ENCODE peak calls at places on chromosomes 5 and 9, in five cellular contexts. I, Y, P, C and L are unnamed samples.

GRCh38 chr5:127431977-127432376 is 85.5 kb upstream of the PRRC1 start:
- DNase-seq in I (no peak), Y (no peak), P (no peak), C (no peak), L (no peak)

GRCh38 chr9:93254061-93254481 is 70.1 kb downstream of the WNK2 start:
- DNase-seq in I (no peak), Y (no peak), P (no peak), C (no peak), L (no peak)

GRCh38 chr5:91305640-91306039 is 77.5 kb downstream of the ARRDC3 start:
- DNase-seq in I (no peak), Y (no peak), P (no peak), C (no peak), L (no peak)

GRCh38 chr5:158967566-158967965 is 132.2 kb downstream of the EBF1 start:
- DNase-seq in I (no peak), Y (no peak), P (no peak), C (no peak), L (peak; percentile 51)

GRCh38 chr9:135809166-135809565 is 98.2 kb downstream of the CAMSAP1 start:
- DNase-seq in I (no peak), Y (no peak), P (no peak), C (no peak), L (no peak)

GRCh38 chr5:77230727-77231469 is 20.4 kb downstream of the PDE8B start:
- DNase-seq in I (no peak), Y (no peak), P (peak; percentile 21), C (no peak), L (no peak)

GRCh38 chr9:117305454-117305853 is 109.4 kb downstream of the ASTN2 start:
- DNase-seq in I (no peak), Y (no peak), P (no peak), C (no peak), L (no peak)

GRCh38 chr5:174589599-174589998 is 134.8 kb upstream of the MSX2 start:
- DNase-seq in I (peak; percentile 21), Y (no peak), P (peak; percentile 21), C (no peak), L (no peak)

GRCh38 chr5:113090336-113091106 is 113.9 kb downstream of the DCP2 start:
- DNase-seq in I (no peak), Y (no peak), P (no peak), C (no peak), L (no peak)

GRCh38 chr5:143505934-143506333 is 102.4 kb upstream of the NR3C1 start:
- DNase-seq in I (no peak), Y (no peak), P (no peak), C (no peak), L (no peak)

GRCh38 chr5:169091396-169091980 is 209.5 kb downstream of the SLIT3 start:
- DNase-seq in I (no peak), Y (no peak), P (no peak), C (no peak), L (no peak)

GRCh38 chr9:19642256-19642655 is 146.6 kb downstream of the SLC24A2 start:
- DNase-seq in I (peak; percentile 2), Y (no peak), P (no peak), C (no peak), L (no peak)

GRCh38 chr9:125486109-125486508 is 220.9 kb downstream of the MAPKAP1 start:
- DNase-seq in I (peak; percentile 71), Y (no peak), P (no peak), C (no peak), L (no peak)

GRCh38 chr9:99126312-99126711 is 21.4 kb downstream of the TGFBR1 start:
- DNase-seq in I (no peak), Y (no peak), P (no peak), C (no peak), L (no peak)

GRCh38 chr5:42912184-42912766 is 100.6 kb upstream of the SELENOP start:
- DNase-seq in I (peak; percentile 25), Y (no peak), P (no peak), C (no peak), L (peak; percentile 73)

GRCh38 chr9:10274983-10275382 is 337.8 kb downstream of the PTPRD start:
- DNase-seq in I (no peak), Y (no peak), P (no peak), C (no peak), L (no peak)

GRCh38 chr9:16429671-16430070 is 440.8 kb downstream of the BNC2 start:
- DNase-seq in I (no peak), Y (no peak), P (no peak), C (no peak), L (no peak)

GRCh38 chr9:79736051-79736450 is 164.3 kb downstream of the TLE4 start:
- DNase-seq in I (no peak), Y (no peak), P (no peak), C (no peak), L (no peak)

GRCh38 chr5:103918668-103919367 is 356.2 kb upstream of the NUDT12 start:
- DNase-seq in I (no peak), Y (peak; percentile 3), P (no peak), C (no peak), L (no peak)

GRCh38 chr9:17219261-17219660 is 84.4 kb downstream of the CNTLN start:
- DNase-seq in I (no peak), Y (no peak), P (no peak), C (no peak), L (peak; percentile 2)

GRCh38 chr9:72041369-72041768 is 19.0 kb downstream of the C9orf57 start:
- DNase-seq in I (no peak), Y (no peak), P (no peak), C (no peak), L (no peak)

GRCh38 chr9:137085918-137086530 is 761 bp upstream of the MAN1B1 start:
- DNase-seq in I (no peak), Y (no peak), P (no peak), C (no peak), L (peak; percentile 48)

GRCh38 chr5:17831279-17831678 is 197.0 kb downstream of the TAF11L14 start:
- DNase-seq in I (no peak), Y (no peak), P (no peak), C (no peak), L (no peak)

GRCh38 chr9:136235171-136235570 is 10.4 kb downstream of the QSOX2 start:
- DNase-seq in I (no peak), Y (no peak), P (no peak), C (no peak), L (no peak)

GRCh38 chr5:173764321-173765029 is 123.7 kb upstream of the CPEB4 start:
- DNase-seq in I (peak; percentile 88), Y (no peak), P (peak; percentile 81), C (no peak), L (peak; percentile 96)

GRCh38 chr5:149878371-149878770 is 66.2 kb downstream of the PDE6A start:
- DNase-seq in I (peak; percentile 25), Y (no peak), P (no peak), C (no peak), L (peak; percentile 57)

GRCh38 chr9:134626576-134627416 is 14.8 kb upstream of the COL5A1 start:
- DNase-seq in I (no peak), Y (no peak), P (no peak), C (no peak), L (no peak)

GRCh38 chr5:97002983-97003382 is 67.1 kb downstream of the LNPEP start:
- DNase-seq in I (no peak), Y (no peak), P (no peak), C (no peak), L (no peak)

GRCh38 chr5:96999856-97000255 is 64.0 kb downstream of the LNPEP start:
- DNase-seq in I (no peak), Y (no peak), P (no peak), C (no peak), L (no peak)

GRCh38 chr5:97004423-97005060 is 68.7 kb downstream of the LNPEP start:
- DNase-seq in I (no peak), Y (no peak), P (no peak), C (no peak), L (no peak)

GRCh38 chr5:96997265-96997859 is 61.5 kb downstream of the LNPEP start:
- DNase-seq in I (peak; percentile 41), Y (no peak), P (peak; percentile 23), C (no peak), L (peak; percentile 64)

DNA sequence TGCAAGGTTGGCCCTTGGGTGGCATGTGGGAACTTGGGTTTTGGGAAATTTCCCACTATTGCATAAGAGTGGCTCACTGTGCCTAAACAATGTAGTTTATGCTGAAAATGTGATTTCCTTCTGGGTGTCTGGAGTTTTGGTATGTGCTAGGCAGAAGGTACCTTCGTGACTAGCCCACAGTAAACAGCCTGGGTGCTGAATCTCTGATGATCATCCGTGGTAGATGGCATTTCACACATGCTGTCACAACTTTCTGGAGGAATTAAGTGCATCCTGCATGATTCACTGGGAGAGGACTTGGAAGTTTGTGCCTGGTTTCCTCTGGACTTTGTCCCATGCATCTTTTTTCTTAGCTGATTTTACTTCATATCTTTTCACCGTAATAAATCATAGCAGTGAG is 64.5 kb downstream of the LNPEP start:
- DNase-seq in I (no peak), Y (no peak), P (no peak), C (no peak), L (no peak)
- TF ChIP-seq HDAC2 in I (no peak), Y (no peak), P (no peak), C (no peak), L (no peak)

DNA sequence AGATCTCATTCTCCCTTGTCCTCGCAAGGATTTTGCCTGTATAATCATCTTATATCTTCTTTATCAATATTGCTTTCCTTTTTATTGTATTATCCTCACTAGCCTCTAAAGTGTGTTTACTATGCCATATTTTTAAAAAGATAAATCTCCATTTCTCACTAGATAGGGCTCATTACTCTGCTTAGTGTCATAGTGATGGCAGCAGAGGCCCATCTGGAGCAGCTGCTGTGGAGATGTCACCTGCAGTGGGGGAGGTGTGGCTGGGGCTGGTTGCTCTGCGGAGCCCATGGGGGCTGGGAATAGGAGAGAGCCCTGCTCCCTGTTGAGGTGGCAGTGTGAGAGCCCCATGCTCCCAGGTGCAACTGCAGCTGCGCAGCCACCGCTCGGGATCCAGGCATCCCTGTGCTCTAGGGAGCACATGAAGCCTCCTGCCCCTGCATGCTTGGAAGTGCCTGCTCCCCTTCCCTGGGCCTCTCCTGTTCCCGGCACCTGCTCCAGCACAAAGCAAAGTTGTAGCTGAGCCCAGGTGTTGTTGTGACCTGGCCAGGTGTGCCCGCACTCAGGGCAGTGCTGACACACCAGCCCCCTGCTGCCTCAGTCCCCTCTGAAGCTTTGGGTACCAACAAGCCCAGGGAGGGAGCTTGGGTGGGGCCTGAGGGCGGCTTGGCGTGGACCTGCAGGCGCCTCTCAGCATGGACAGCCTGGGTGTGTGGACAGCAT is 144.6 kb upstream of the MRPS30 start:
- DNase-seq in I (no peak), Y (no peak), P (no peak), C (no peak), L (no peak)
- TF ChIP-seq HDAC2 in I (no peak), Y (no peak), P (no peak), C (no peak), L (no peak)

GRCh38 chr9:128903871-128904371 is 16.9 kb upstream of the PHYHD1 start:
- DNase-seq in I (no peak), Y (no peak), P (no peak), C (no peak), L (no peak)
- TF ChIP-seq HDAC2 in I (no peak), Y (no peak), P (no peak), C (no peak), L (no peak)

GRCh38 chr9:5624655-5625054 is 4.3 kb upstream of the RIC1 start:
- DNase-seq in I (no peak), Y (peak; percentile 52), P (no peak), C (no peak), L (no peak)

GRCh38 chr9:5625916-5626315 is 3.0 kb upstream of the RIC1 start:
- DNase-seq in I (no peak), Y (no peak), P (no peak), C (no peak), L (no peak)

GRCh38 chr9:5620494-5620893 is 8.4 kb upstream of the RIC1 start:
- DNase-seq in I (no peak), Y (no peak), P (no peak), C (no peak), L (no peak)

GRCh38 chr9:5621327-5621726 is 7.6 kb upstream of the RIC1 start:
- DNase-seq in I (no peak), Y (no peak), P (no peak), C (no peak), L (peak; percentile 12)

GRCh38 chr9:5622019-5622418 is 6.9 kb upstream of the RIC1 start:
- DNase-seq in I (no peak), Y (no peak), P (no peak), C (no peak), L (no peak)
- TF ChIP-seq HDAC2 in I (no peak), Y (no peak), P (no peak), C (no peak), L (no peak)